ENCODE peak calls at places on chromosomes 3 and 15, in five cellular contexts. One of them, this sample, is unnamed.

GRCh38 chr3:57960174-57960505 is 48.1 kb upstream of the FLNB start:
- DNase-seq in GM23338: no peak
- DNase-seq in adrenal gland: no peak
- DNase-seq in transverse colon: no peak
- DNase-seq in heart left ventricle: no peak
- DNase-seq in this sample: no peak

GRCh38 chr3:157618075-157618760 is 115.0 kb upstream of the VEPH1 start:
- DNase-seq in GM23338: peak
- DNase-seq in adrenal gland: peak
- DNase-seq in transverse colon: no peak
- DNase-seq in heart left ventricle: no peak
- DNase-seq in this sample: no peak

GRCh38 chr15:41772720-41773331 is 1.5 kb upstream of the MAPKBP1 start:
- DNase-seq in GM23338: peak
- DNase-seq in adrenal gland: peak
- DNase-seq in transverse colon: peak
- DNase-seq in heart left ventricle: no peak
- DNase-seq in this sample: no peak

GRCh38 chr3:40873456-40873855 is 325.8 kb upstream of the CTNNB1 start:
- DNase-seq in GM23338: no peak
- DNase-seq in adrenal gland: no peak
- DNase-seq in transverse colon: no peak
- DNase-seq in heart left ventricle: no peak
- DNase-seq in this sample: no peak

GRCh38 chr15:91891788-91892187 is 38.3 kb downstream of the SLCO3A1 start:
- DNase-seq in GM23338: no peak
- DNase-seq in adrenal gland: no peak
- DNase-seq in transverse colon: no peak
- DNase-seq in heart left ventricle: peak
- DNase-seq in this sample: no peak

GRCh38 chr3:51388286-51389029 is 2.6 kb upstream of the RBM15B start:
- DNase-seq in GM23338: peak
- DNase-seq in adrenal gland: no peak
- DNase-seq in transverse colon: peak
- DNase-seq in heart left ventricle: no peak
- DNase-seq in this sample: no peak

GRCh38 chr15:39784125-39784524 is 1.5 kb upstream of the FSIP1 start:
- DNase-seq in GM23338: no peak
- DNase-seq in adrenal gland: no peak
- DNase-seq in transverse colon: no peak
- DNase-seq in heart left ventricle: no peak
- DNase-seq in this sample: no peak

GRCh38 chr15:51869074-51869425 is 39.6 kb downstream of the TMOD3 start:
- DNase-seq in GM23338: no peak
- DNase-seq in adrenal gland: peak
- DNase-seq in transverse colon: peak
- DNase-seq in heart left ventricle: no peak
- DNase-seq in this sample: no peak

GRCh38 chr15:81337713-81338157 is 13.8 kb upstream of the STARD5 start:
- DNase-seq in GM23338: no peak
- DNase-seq in adrenal gland: no peak
- DNase-seq in transverse colon: no peak
- DNase-seq in heart left ventricle: no peak
- DNase-seq in this sample: peak

GRCh38 chr3:178129109-178129508 is 407.1 kb upstream of the KCNMB2 start:
- DNase-seq in GM23338: no peak
- DNase-seq in adrenal gland: no peak
- DNase-seq in transverse colon: no peak
- DNase-seq in heart left ventricle: no peak
- DNase-seq in this sample: no peak

GRCh38 chr15:99153026-99153535 is 48.2 kb downstream of the SYNM start:
- DNase-seq in GM23338: no peak
- DNase-seq in adrenal gland: no peak
- DNase-seq in transverse colon: no peak
- DNase-seq in heart left ventricle: no peak
- DNase-seq in this sample: no peak

GRCh38 chr15:50685191-50685975 is 1.2 kb downstream of the TRPM7 start:
- DNase-seq in GM23338: peak
- DNase-seq in adrenal gland: no peak
- DNase-seq in transverse colon: no peak
- DNase-seq in heart left ventricle: no peak
- DNase-seq in this sample: no peak

GRCh38 chr15:91853968-91854943 is 748 bp downstream of the SLCO3A1 start:
- DNase-seq in GM23338: peak
- DNase-seq in adrenal gland: peak
- DNase-seq in transverse colon: peak
- DNase-seq in heart left ventricle: peak
- DNase-seq in this sample: no peak

DNA sequence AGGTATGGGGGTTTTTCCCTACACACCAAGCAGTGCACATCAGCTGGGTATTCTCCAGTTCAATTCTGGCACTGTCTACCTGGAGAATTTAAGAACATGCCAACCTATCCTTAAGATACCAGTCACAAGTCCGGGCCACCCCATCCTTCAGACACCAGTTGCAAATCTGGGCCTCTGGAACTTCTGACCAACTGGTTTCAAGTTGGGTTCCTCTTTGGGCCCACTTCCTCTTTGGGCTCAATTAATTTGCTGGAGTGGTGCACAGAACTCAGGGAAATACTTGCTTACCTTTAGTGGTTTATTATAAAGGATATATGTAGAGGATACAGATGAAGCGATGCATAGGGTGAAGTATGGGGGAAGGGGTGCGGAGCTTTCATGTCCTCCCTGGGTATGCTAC is 25.3 kb downstream of the GLCE start:
- DNase-seq in GM23338: no peak
- DNase-seq in adrenal gland: no peak
- DNase-seq in transverse colon: no peak
- DNase-seq in heart left ventricle: no peak
- DNase-seq in this sample: no peak
- H3K4me3 ChIP-seq in GM23338: no peak
- H3K4me3 ChIP-seq in adrenal gland: no peak
- H3K4me3 ChIP-seq in transverse colon: no peak
- H3K4me3 ChIP-seq in heart left ventricle: no peak
- H3K4me3 ChIP-seq in this sample: no peak

GRCh38 chr3:149089395-149089794 is 3.1 kb upstream of the HLTF start:
- DNase-seq in GM23338: no peak
- DNase-seq in adrenal gland: no peak
- DNase-seq in transverse colon: no peak
- DNase-seq in heart left ventricle: no peak
- DNase-seq in this sample: no peak

GRCh38 chr3:149087208-149087607 is 875 bp upstream of the HLTF start:
- DNase-seq in GM23338: peak
- DNase-seq in adrenal gland: no peak
- DNase-seq in transverse colon: no peak
- DNase-seq in heart left ventricle: no peak
- DNase-seq in this sample: no peak

GRCh38 chr3:149091983-149092382 is 5.7 kb upstream of the HLTF start:
- DNase-seq in GM23338: no peak
- DNase-seq in adrenal gland: no peak
- DNase-seq in transverse colon: no peak
- DNase-seq in heart left ventricle: no peak
- DNase-seq in this sample: no peak

GRCh38 chr3:149086232-149086988 is at the start of gene HLTF:
- DNase-seq in GM23338: peak
- DNase-seq in adrenal gland: peak
- DNase-seq in transverse colon: peak
- DNase-seq in heart left ventricle: peak
- DNase-seq in this sample: peak

DNA sequence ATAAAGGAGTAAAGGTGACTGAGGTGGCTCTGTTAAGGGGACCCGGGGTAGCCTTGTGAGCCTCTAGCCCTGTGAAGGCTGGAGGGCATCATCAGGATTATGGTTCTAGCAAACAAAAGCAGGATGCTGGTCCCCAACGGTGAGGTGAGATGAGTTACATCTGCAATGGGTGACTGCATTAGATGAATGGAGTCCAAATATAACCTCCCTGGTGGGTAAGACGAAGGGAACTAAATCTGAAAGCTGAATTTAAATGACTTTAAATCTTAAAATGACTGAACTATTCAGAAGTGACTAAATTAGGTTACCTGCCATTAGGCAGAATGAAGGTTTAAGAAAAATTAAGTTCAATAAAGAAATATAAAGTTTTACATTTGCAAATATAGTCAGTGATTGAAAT is 4.6 kb upstream of the HLTF start:
- DNase-seq in GM23338: no peak
- DNase-seq in adrenal gland: no peak
- DNase-seq in transverse colon: no peak
- DNase-seq in heart left ventricle: no peak
- DNase-seq in this sample: no peak
- H3K4me3 ChIP-seq in GM23338: no peak
- H3K4me3 ChIP-seq in adrenal gland: no peak
- H3K4me3 ChIP-seq in transverse colon: no peak
- H3K4me3 ChIP-seq in heart left ventricle: no peak
- H3K4me3 ChIP-seq in this sample: no peak

GRCh38 chr3:79769234-79769633 is 1.4 kb upstream of the ROBO1 start:
- DNase-seq in GM23338: peak
- DNase-seq in adrenal gland: no peak
- DNase-seq in transverse colon: no peak
- DNase-seq in heart left ventricle: no peak
- DNase-seq in this sample: no peak
- H3K4me3 ChIP-seq in GM23338: no peak
- H3K4me3 ChIP-seq in adrenal gland: no peak
- H3K4me3 ChIP-seq in transverse colon: no peak
- H3K4me3 ChIP-seq in heart left ventricle: no peak
- H3K4me3 ChIP-seq in this sample: no peak

GRCh38 chr15:68274184-68274848 is 3.2 kb upstream of the FEM1B start:
- DNase-seq in GM23338: no peak
- DNase-seq in adrenal gland: no peak
- DNase-seq in transverse colon: no peak
- DNase-seq in heart left ventricle: no peak
- DNase-seq in this sample: no peak
- H3K4me3 ChIP-seq in GM23338: no peak
- H3K4me3 ChIP-seq in adrenal gland: no peak
- H3K4me3 ChIP-seq in transverse colon: no peak
- H3K4me3 ChIP-seq in heart left ventricle: no peak
- H3K4me3 ChIP-seq in this sample: no peak

GRCh38 chr3:169147246-169148008 is 516.1 kb downstream of the MECOM start:
- DNase-seq in GM23338: peak
- DNase-seq in adrenal gland: peak
- DNase-seq in transverse colon: peak
- DNase-seq in heart left ventricle: peak
- DNase-seq in this sample: peak
- H3K4me3 ChIP-seq in GM23338: peak
- H3K4me3 ChIP-seq in adrenal gland: peak
- H3K4me3 ChIP-seq in transverse colon: peak
- H3K4me3 ChIP-seq in heart left ventricle: peak
- H3K4me3 ChIP-seq in this sample: peak

GRCh38 chr15:83108266-83109219 is 1.1 kb downstream of the TM6SF1 start:
- DNase-seq in GM23338: peak
- DNase-seq in adrenal gland: peak
- DNase-seq in transverse colon: peak
- DNase-seq in heart left ventricle: peak
- DNase-seq in this sample: peak
- H3K4me3 ChIP-seq in GM23338: peak
- H3K4me3 ChIP-seq in adrenal gland: peak
- H3K4me3 ChIP-seq in transverse colon: no peak
- H3K4me3 ChIP-seq in heart left ventricle: peak
- H3K4me3 ChIP-seq in this sample: peak

DNA sequence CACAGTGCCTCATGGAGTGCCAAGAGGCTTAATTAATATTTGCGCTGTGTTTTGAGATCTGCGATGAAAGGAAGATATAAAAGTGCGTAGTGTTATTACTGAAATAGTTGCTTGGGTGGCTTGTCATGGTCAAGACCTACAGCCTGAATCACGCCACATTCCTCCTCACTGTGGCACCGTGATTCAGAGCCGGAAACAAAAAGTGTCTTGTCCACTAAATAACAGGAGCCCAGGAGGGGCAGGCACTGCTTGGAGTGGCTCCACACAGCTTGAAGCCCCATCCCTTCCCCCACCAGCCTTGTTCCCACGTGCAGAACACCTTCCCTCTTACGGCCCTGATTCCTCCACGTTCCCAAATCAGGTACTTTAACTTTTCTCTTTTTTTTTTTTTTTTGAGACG is 1.2 kb upstream of the LRRC15 start:
- DNase-seq in GM23338: no peak
- DNase-seq in adrenal gland: no peak
- DNase-seq in transverse colon: no peak
- DNase-seq in heart left ventricle: no peak
- DNase-seq in this sample: no peak
- H3K4me3 ChIP-seq in GM23338: no peak
- H3K4me3 ChIP-seq in adrenal gland: no peak
- H3K4me3 ChIP-seq in transverse colon: no peak
- H3K4me3 ChIP-seq in heart left ventricle: no peak
- H3K4me3 ChIP-seq in this sample: no peak

GRCh38 chr3:147370316-147370715 is 36.0 kb downstream of the ZIC4 start:
- DNase-seq in GM23338: no peak
- DNase-seq in adrenal gland: no peak
- DNase-seq in transverse colon: no peak
- DNase-seq in heart left ventricle: no peak
- DNase-seq in this sample: no peak
- H3K4me3 ChIP-seq in GM23338: peak
- H3K4me3 ChIP-seq in adrenal gland: no peak
- H3K4me3 ChIP-seq in transverse colon: no peak
- H3K4me3 ChIP-seq in heart left ventricle: no peak
- H3K4me3 ChIP-seq in this sample: no peak

GRCh38 chr3:129974451-129975331 is at the start of gene TRH:
- DNase-seq in GM23338: peak
- DNase-seq in adrenal gland: no peak
- DNase-seq in transverse colon: no peak
- DNase-seq in heart left ventricle: no peak
- DNase-seq in this sample: no peak
- H3K4me3 ChIP-seq in GM23338: peak
- H3K4me3 ChIP-seq in adrenal gland: peak
- H3K4me3 ChIP-seq in transverse colon: no peak
- H3K4me3 ChIP-seq in heart left ventricle: peak
- H3K4me3 ChIP-seq in this sample: peak

This sample was measured in right atrium auricular region.